ENCODE peak calls at places on chromosomes 11 and 22, in seven cellular contexts. One of them, this sample, is unnamed.

GRCh38 chr11:16572946-16573345 is 165.5 kb upstream of the C11orf58 start:
- DNase-seq in lower lobe of right lung: no peak
- DNase-seq in CD8-positive, alpha-beta T cell: no peak
- DNase-seq in IMR-90: peak
- DNase-seq in lung: no peak
- DNase-seq in epithelial cell of esophagus: no peak
- DNase-seq in astrocyte of the cerebellum: no peak
- DNase-seq in this sample: no peak

GRCh38 chr11:17013548-17014320 is 480 bp downstream of the PLEKHA7 start:
- DNase-seq in lower lobe of right lung: peak
- DNase-seq in CD8-positive, alpha-beta T cell: no peak
- DNase-seq in IMR-90: no peak
- DNase-seq in lung: no peak
- DNase-seq in epithelial cell of esophagus: peak
- DNase-seq in astrocyte of the cerebellum: no peak
- DNase-seq in this sample: no peak

GRCh38 chr11:6632116-6633073 is 13.2 kb upstream of the TPP1 start:
- DNase-seq in lower lobe of right lung: no peak
- DNase-seq in CD8-positive, alpha-beta T cell: no peak
- DNase-seq in IMR-90: no peak
- DNase-seq in lung: no peak
- DNase-seq in epithelial cell of esophagus: no peak
- DNase-seq in astrocyte of the cerebellum: no peak
- DNase-seq in this sample: no peak

GRCh38 chr11:95154514-95154913 is 64.9 kb downstream of the ENDOD1 start:
- DNase-seq in lower lobe of right lung: no peak
- DNase-seq in CD8-positive, alpha-beta T cell: peak
- DNase-seq in IMR-90: peak
- DNase-seq in lung: no peak
- DNase-seq in epithelial cell of esophagus: peak
- DNase-seq in astrocyte of the cerebellum: peak
- DNase-seq in this sample: peak

GRCh38 chr11:16968196-16968595 is 46.0 kb downstream of the PLEKHA7 start:
- DNase-seq in lower lobe of right lung: no peak
- DNase-seq in CD8-positive, alpha-beta T cell: no peak
- DNase-seq in IMR-90: no peak
- DNase-seq in lung: no peak
- DNase-seq in epithelial cell of esophagus: no peak
- DNase-seq in astrocyte of the cerebellum: no peak
- DNase-seq in this sample: no peak

GRCh38 chr11:118021146-118021545 is 35.0 kb downstream of the IL10RA start:
- DNase-seq in lower lobe of right lung: no peak
- DNase-seq in CD8-positive, alpha-beta T cell: no peak
- DNase-seq in IMR-90: no peak
- DNase-seq in lung: no peak
- DNase-seq in epithelial cell of esophagus: no peak
- DNase-seq in astrocyte of the cerebellum: no peak
- DNase-seq in this sample: no peak

GRCh38 chr11:3995949-3996554 is 98.5 kb upstream of the RRM1 start:
- DNase-seq in lower lobe of right lung: no peak
- DNase-seq in CD8-positive, alpha-beta T cell: no peak
- DNase-seq in IMR-90: peak
- DNase-seq in lung: no peak
- DNase-seq in epithelial cell of esophagus: no peak
- DNase-seq in astrocyte of the cerebellum: no peak
- DNase-seq in this sample: no peak

GRCh38 chr22:49372530-49373288 is 455.0 kb downstream of the BRD1 start:
- DNase-seq in lower lobe of right lung: no peak
- DNase-seq in CD8-positive, alpha-beta T cell: no peak
- DNase-seq in IMR-90: no peak
- DNase-seq in lung: peak
- DNase-seq in epithelial cell of esophagus: no peak
- DNase-seq in astrocyte of the cerebellum: no peak
- DNase-seq in this sample: no peak

GRCh38 chr22:42519544-42520237 is at the start of gene RRP7A:
- DNase-seq in lower lobe of right lung: peak
- DNase-seq in CD8-positive, alpha-beta T cell: peak
- DNase-seq in IMR-90: peak
- DNase-seq in lung: peak
- DNase-seq in epithelial cell of esophagus: peak
- DNase-seq in astrocyte of the cerebellum: peak
- DNase-seq in this sample: peak

GRCh38 chr11:77206264-77207018 is 78.4 kb downstream of the MYO7A start:
- DNase-seq in lower lobe of right lung: no peak
- DNase-seq in CD8-positive, alpha-beta T cell: no peak
- DNase-seq in IMR-90: no peak
- DNase-seq in lung: no peak
- DNase-seq in epithelial cell of esophagus: no peak
- DNase-seq in astrocyte of the cerebellum: no peak
- DNase-seq in this sample: no peak

GRCh38 chr11:35337136-35337918 is 82.0 kb downstream of the SLC1A2 start:
- DNase-seq in lower lobe of right lung: no peak
- DNase-seq in CD8-positive, alpha-beta T cell: no peak
- DNase-seq in IMR-90: peak
- DNase-seq in lung: no peak
- DNase-seq in epithelial cell of esophagus: peak
- DNase-seq in astrocyte of the cerebellum: peak
- DNase-seq in this sample: peak

GRCh38 chr11:73270855-73271477 is 1.2 kb upstream of the P2RY6 start:
- DNase-seq in lower lobe of right lung: no peak
- DNase-seq in CD8-positive, alpha-beta T cell: no peak
- DNase-seq in IMR-90: no peak
- DNase-seq in lung: no peak
- DNase-seq in epithelial cell of esophagus: no peak
- DNase-seq in astrocyte of the cerebellum: no peak
- DNase-seq in this sample: no peak

GRCh38 chr11:2276280-2276998 is 6.1 kb upstream of the ASCL2 start:
- DNase-seq in lower lobe of right lung: no peak
- DNase-seq in CD8-positive, alpha-beta T cell: no peak
- DNase-seq in IMR-90: no peak
- DNase-seq in lung: peak
- DNase-seq in epithelial cell of esophagus: no peak
- DNase-seq in astrocyte of the cerebellum: no peak
- DNase-seq in this sample: no peak

GRCh38 chr22:38734203-38735100 is 21.3 kb downstream of the SUN2 start:
- DNase-seq in lower lobe of right lung: no peak
- DNase-seq in CD8-positive, alpha-beta T cell: no peak
- DNase-seq in IMR-90: no peak
- DNase-seq in lung: no peak
- DNase-seq in epithelial cell of esophagus: no peak
- DNase-seq in astrocyte of the cerebellum: no peak
- DNase-seq in this sample: no peak

GRCh38 chr11:34308821-34309585 is 48.8 kb downstream of the ABTB2 start:
- DNase-seq in lower lobe of right lung: peak
- DNase-seq in CD8-positive, alpha-beta T cell: no peak
- DNase-seq in IMR-90: no peak
- DNase-seq in lung: no peak
- DNase-seq in epithelial cell of esophagus: no peak
- DNase-seq in astrocyte of the cerebellum: peak
- DNase-seq in this sample: no peak

GRCh38 chr11:19802773-19803293 is 90.2 kb downstream of the NAV2 start:
- DNase-seq in lower lobe of right lung: no peak
- DNase-seq in CD8-positive, alpha-beta T cell: no peak
- DNase-seq in IMR-90: peak
- DNase-seq in lung: no peak
- DNase-seq in epithelial cell of esophagus: no peak
- DNase-seq in astrocyte of the cerebellum: no peak
- DNase-seq in this sample: no peak

GRCh38 chr11:19800162-19800561 is 87.5 kb downstream of the NAV2 start:
- DNase-seq in lower lobe of right lung: no peak
- DNase-seq in CD8-positive, alpha-beta T cell: no peak
- DNase-seq in IMR-90: no peak
- DNase-seq in lung: no peak
- DNase-seq in epithelial cell of esophagus: no peak
- DNase-seq in astrocyte of the cerebellum: no peak
- DNase-seq in this sample: no peak

GRCh38 chr11:19805346-19805745 is 92.7 kb downstream of the NAV2 start:
- DNase-seq in lower lobe of right lung: no peak
- DNase-seq in CD8-positive, alpha-beta T cell: no peak
- DNase-seq in IMR-90: no peak
- DNase-seq in lung: no peak
- DNase-seq in epithelial cell of esophagus: no peak
- DNase-seq in astrocyte of the cerebellum: no peak
- DNase-seq in this sample: no peak

GRCh38 chr11:19803506-19803998 is 90.9 kb downstream of the NAV2 start:
- DNase-seq in lower lobe of right lung: no peak
- DNase-seq in CD8-positive, alpha-beta T cell: no peak
- DNase-seq in IMR-90: no peak
- DNase-seq in lung: peak
- DNase-seq in epithelial cell of esophagus: peak
- DNase-seq in astrocyte of the cerebellum: no peak
- DNase-seq in this sample: no peak

DNA sequence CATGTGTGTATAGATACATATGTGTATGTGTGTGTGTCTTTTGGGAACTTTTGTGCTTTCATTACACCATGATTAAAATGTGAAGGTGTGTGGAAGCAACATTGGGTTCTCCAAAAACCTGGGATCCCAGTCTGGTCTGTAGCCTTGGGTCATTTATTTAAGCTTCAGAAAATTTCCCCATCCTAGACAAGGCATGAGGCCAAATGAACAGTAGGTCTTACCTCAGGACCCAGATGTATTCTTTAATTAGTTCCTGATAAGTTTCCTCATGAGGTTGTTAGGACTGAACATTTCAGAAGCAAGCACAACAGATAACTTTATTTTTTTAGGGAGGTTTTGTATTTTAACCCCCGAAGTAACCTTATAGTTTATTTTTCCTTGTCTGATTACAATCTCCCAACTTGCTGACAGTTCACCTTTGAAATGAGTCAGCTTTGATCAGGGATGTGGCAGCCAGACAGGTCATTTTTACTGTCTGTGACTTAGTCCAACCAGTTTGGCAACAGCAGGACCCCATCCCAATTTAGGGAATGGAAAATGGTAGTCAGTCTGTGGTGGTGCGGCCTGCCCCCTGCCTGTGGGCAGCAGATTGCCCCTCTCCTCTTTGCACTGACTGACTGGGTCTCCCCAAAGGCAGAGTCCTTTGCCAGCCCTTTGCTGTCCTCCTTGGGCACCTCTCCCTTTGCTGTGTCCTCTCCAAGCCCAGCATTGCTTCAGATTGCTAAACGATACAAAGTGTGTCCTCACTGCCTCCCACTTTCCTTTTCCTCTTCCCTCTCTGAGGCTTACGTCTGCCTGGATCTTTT is 88.3 kb downstream of the NAV2 start:
- DNase-seq in lower lobe of right lung: no peak
- DNase-seq in CD8-positive, alpha-beta T cell: no peak
- DNase-seq in IMR-90: no peak
- DNase-seq in lung: no peak
- DNase-seq in epithelial cell of esophagus: peak
- DNase-seq in astrocyte of the cerebellum: no peak
- DNase-seq in this sample: no peak
- TF ChIP-seq CTCF in lower lobe of right lung: no peak
- TF ChIP-seq CTCF in CD8-positive, alpha-beta T cell: no peak
- TF ChIP-seq CTCF in IMR-90: no peak
- TF ChIP-seq CTCF in lung: no peak
- TF ChIP-seq CTCF in epithelial cell of esophagus: no peak
- TF ChIP-seq CTCF in astrocyte of the cerebellum: peak
- TF ChIP-seq CTCF in this sample: no peak

DNA sequence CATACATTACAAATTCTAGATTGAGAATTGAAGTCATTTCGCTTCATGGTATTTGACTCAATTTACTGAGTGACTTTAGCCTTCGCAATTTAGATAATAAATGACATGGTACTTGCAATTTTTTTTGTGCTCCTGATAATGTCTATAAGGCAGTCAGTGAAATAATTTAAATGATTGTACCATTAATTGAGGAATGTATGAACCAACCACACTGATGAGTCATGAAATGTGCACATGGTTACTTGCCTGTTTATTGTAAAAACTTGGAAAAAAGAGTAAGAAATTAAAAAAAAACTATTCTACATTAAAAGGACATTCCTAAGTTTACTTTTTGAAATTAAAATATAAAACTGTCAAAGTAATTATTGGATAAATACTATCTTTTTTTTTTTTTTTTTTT is 43.3 kb downstream of the DNAJC24 start:
- DNase-seq in lower lobe of right lung: no peak
- DNase-seq in CD8-positive, alpha-beta T cell: no peak
- DNase-seq in IMR-90: peak
- DNase-seq in lung: no peak
- DNase-seq in epithelial cell of esophagus: peak
- DNase-seq in astrocyte of the cerebellum: peak
- DNase-seq in this sample: no peak
- H3K4me3 ChIP-seq in lower lobe of right lung: no peak
- H3K4me3 ChIP-seq in CD8-positive, alpha-beta T cell: no peak
- H3K4me3 ChIP-seq in IMR-90: no peak
- H3K4me3 ChIP-seq in lung: no peak
- H3K4me3 ChIP-seq in epithelial cell of esophagus: no peak
- H3K4me3 ChIP-seq in astrocyte of the cerebellum: no peak
- H3K4me3 ChIP-seq in this sample: no peak

GRCh38 chr11:68959465-68960298 is 21.1 kb downstream of the MRGPRD start:
- DNase-seq in lower lobe of right lung: peak
- DNase-seq in CD8-positive, alpha-beta T cell: no peak
- DNase-seq in IMR-90: no peak
- DNase-seq in lung: no peak
- DNase-seq in epithelial cell of esophagus: no peak
- DNase-seq in astrocyte of the cerebellum: no peak
- DNase-seq in this sample: no peak

GRCh38 chr11:68954970-68955958 is 25.5 kb downstream of the MRGPRD start:
- DNase-seq in lower lobe of right lung: peak
- DNase-seq in CD8-positive, alpha-beta T cell: no peak
- DNase-seq in IMR-90: peak
- DNase-seq in lung: peak
- DNase-seq in epithelial cell of esophagus: peak
- DNase-seq in astrocyte of the cerebellum: no peak
- DNase-seq in this sample: no peak

GRCh38 chr11:68958211-68958610 is 22.6 kb downstream of the MRGPRD start:
- DNase-seq in lower lobe of right lung: peak
- DNase-seq in CD8-positive, alpha-beta T cell: no peak
- DNase-seq in IMR-90: no peak
- DNase-seq in lung: no peak
- DNase-seq in epithelial cell of esophagus: no peak
- DNase-seq in astrocyte of the cerebellum: no peak
- DNase-seq in this sample: no peak

GRCh38 chr11:68956547-68957254 is 24.1 kb downstream of the MRGPRD start:
- DNase-seq in lower lobe of right lung: no peak
- DNase-seq in CD8-positive, alpha-beta T cell: no peak
- DNase-seq in IMR-90: no peak
- DNase-seq in lung: no peak
- DNase-seq in epithelial cell of esophagus: no peak
- DNase-seq in astrocyte of the cerebellum: no peak
- DNase-seq in this sample: no peak

DNA sequence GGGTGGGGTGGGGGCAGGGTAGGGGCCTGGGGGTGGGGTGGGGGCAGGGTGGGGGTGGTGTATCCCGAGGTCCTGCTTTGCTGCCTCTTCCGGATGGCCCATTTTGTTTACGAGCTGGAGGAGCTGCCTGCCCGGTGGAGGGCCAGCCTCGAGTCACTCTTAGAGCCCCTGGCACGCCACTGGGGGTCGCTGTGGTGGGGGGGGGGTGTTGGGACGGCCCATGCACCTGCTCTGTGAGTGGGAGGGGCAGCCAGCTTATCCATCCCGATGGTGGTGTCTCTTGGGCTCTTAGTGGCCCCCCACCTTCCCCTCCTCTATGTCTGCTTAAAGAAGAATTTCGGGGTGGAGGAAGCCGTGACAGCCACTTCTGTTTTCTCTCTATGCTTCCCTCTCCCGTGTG is 24.6 kb downstream of the MRGPRD start:
- DNase-seq in lower lobe of right lung: no peak
- DNase-seq in CD8-positive, alpha-beta T cell: no peak
- DNase-seq in IMR-90: no peak
- DNase-seq in lung: no peak
- DNase-seq in epithelial cell of esophagus: no peak
- DNase-seq in astrocyte of the cerebellum: no peak
- DNase-seq in this sample: peak
- TF ChIP-seq CTCF in lower lobe of right lung: no peak
- TF ChIP-seq CTCF in CD8-positive, alpha-beta T cell: no peak
- TF ChIP-seq CTCF in IMR-90: peak
- TF ChIP-seq CTCF in lung: no peak
- TF ChIP-seq CTCF in epithelial cell of esophagus: peak
- TF ChIP-seq CTCF in astrocyte of the cerebellum: no peak
- TF ChIP-seq CTCF in this sample: peak

GRCh38 chr11:75342966-75343870 is 8.2 kb downstream of the ARRB1 start:
- DNase-seq in lower lobe of right lung: peak
- DNase-seq in CD8-positive, alpha-beta T cell: no peak
- DNase-seq in IMR-90: peak
- DNase-seq in lung: peak
- DNase-seq in epithelial cell of esophagus: peak
- DNase-seq in astrocyte of the cerebellum: no peak
- DNase-seq in this sample: no peak
- H3K4me3 ChIP-seq in lower lobe of right lung: peak
- H3K4me3 ChIP-seq in CD8-positive, alpha-beta T cell: no peak
- H3K4me3 ChIP-seq in IMR-90: no peak
- H3K4me3 ChIP-seq in lung: no peak
- H3K4me3 ChIP-seq in epithelial cell of esophagus: no peak
- H3K4me3 ChIP-seq in astrocyte of the cerebellum: no peak
- H3K4me3 ChIP-seq in this sample: no peak